ENCODE peak calls at places on chromosomes 13 and 19, in five cellular contexts. F is kidney epithelial cell; Y is T-helper 9 cell; A is stimulated activated CD4-positive, alpha-beta T cell treated with anti-CD3 and anti-CD28 coated beads, TNF-alpha, amount 100 ng/mL, for 24 hours; D is CD4-positive, alpha-beta T cell. S is an unnamed sample.

GRCh38 chr19:3380829-3381228 is 14.4 kb downstream of the NFIC start:
- DNase-seq in F (no peak), Y (no peak), A (no peak), D (no peak), S (no peak)

GRCh38 chr13:73967397-73968165 is 166.6 kb downstream of the KLF12 start:
- DNase-seq in F (no peak), Y (no peak), A (no peak), D (no peak), S (no peak)

GRCh38 chr19:42281175-42282035 is 12.4 kb downstream of the CIC start:
- DNase-seq in F (no peak), Y (no peak), A (no peak), D (no peak), S (peak; percentile 41)

GRCh38 chr19:13633109-13633508 is 126.8 kb upstream of the CACNA1A start:
- DNase-seq in F (no peak), Y (no peak), A (no peak), D (no peak), S (peak; percentile 79)

GRCh38 chr13:30856004-30856790 is 49.9 kb upstream of the MEDAG start:
- DNase-seq in F (no peak), Y (no peak), A (no peak), D (no peak), S (no peak)

GRCh38 chr13:111186305-111186930 is 71.3 kb downstream of the ARHGEF7 start:
- DNase-seq in F (no peak), Y (no peak), A (no peak), D (no peak), S (no peak)

GRCh38 chr13:102779426-102780159 is 6.0 kb upstream of the TEX30 start:
- DNase-seq in F (no peak), Y (no peak), A (no peak), D (no peak), S (no peak)

GRCh38 chr19:18254546-18255500 is 19.4 kb downstream of the IQCN start:
- DNase-seq in F (no peak), Y (no peak), A (no peak), D (no peak), S (no peak)

GRCh38 chr19:13781547-13781946 is 7.3 kb downstream of the C19orf53 start:
- DNase-seq in F (no peak), Y (no peak), A (no peak), D (no peak), S (peak; percentile 81)

GRCh38 chr13:34462843-34463242 is 479.2 kb upstream of the NBEA start:
- DNase-seq in F (peak; percentile 37), Y (no peak), A (no peak), D (no peak), S (peak; percentile 22)

GRCh38 chr19:13100031-13100588 is 2.5 kb downstream of the LYL1 start:
- DNase-seq in F (no peak), Y (no peak), A (peak; percentile 45), D (peak; percentile 46), S (no peak)

GRCh38 chr13:75787249-75787940 is 151.3 kb downstream of the LMO7 start:
- DNase-seq in F (no peak), Y (no peak), A (no peak), D (no peak), S (peak; percentile 79)

GRCh38 chr13:98488736-98489135 is 88.2 kb downstream of the STK24 start:
- DNase-seq in F (no peak), Y (no peak), A (no peak), D (no peak), S (no peak)

GRCh38 chr19:30107351-30107750 is 165.3 kb downstream of the URI1 start:
- DNase-seq in F (no peak), Y (no peak), A (no peak), D (no peak), S (no peak)

GRCh38 chr19:41993612-41994483 is at the start of gene ATP1A3:
- DNase-seq in F (no peak), Y (peak; percentile 41), A (no peak), D (peak; percentile 25), S (peak; percentile 21)

GRCh38 chr13:41746259-41746658 is 214.7 kb downstream of the VWA8 start:
- DNase-seq in F (peak; percentile 32), Y (no peak), A (no peak), D (no peak), S (peak; percentile 79)

GRCh38 chr13:20512042-20512683 is 13.5 kb downstream of the CRYL1 start:
- DNase-seq in F (no peak), Y (no peak), A (no peak), D (no peak), S (no peak)

GRCh38 chr13:44116562-44117315 is 237.0 kb downstream of the LACC1 start:
- DNase-seq in F (no peak), Y (no peak), A (no peak), D (no peak), S (peak; percentile 18)

GRCh38 chr13:48739346-48740037 is 85.8 kb downstream of the CYSLTR2 start:
- DNase-seq in F (no peak), Y (no peak), A (no peak), D (no peak), S (peak; percentile 47)

GRCh38 chr19:49421039-49421877 is 2.0 kb downstream of the PTH2 start:
- DNase-seq in F (no peak), Y (no peak), A (no peak), D (no peak), S (peak; percentile 17)

GRCh38 chr13:101985321-101985720 is 416.5 kb downstream of the FGF14 start:
- DNase-seq in F (no peak), Y (no peak), A (no peak), D (no peak), S (no peak)

GRCh38 chr13:74794147-74794546 is 659.9 kb upstream of the KLF12 start:
- DNase-seq in F (no peak), Y (no peak), A (no peak), D (no peak), S (no peak)

GRCh38 chr13:25978961-25979360 is 72.9 kb downstream of the SHISA2 start:
- DNase-seq in F (no peak), Y (no peak), A (no peak), D (no peak), S (no peak)

GRCh38 chr13:76637651-76638111 is 248.5 kb downstream of the KCTD12 start:
- DNase-seq in F (peak; percentile 9), Y (no peak), A (no peak), D (no peak), S (peak; percentile 1)

GRCh38 chr13:40446365-40446764 is 220.1 kb downstream of the FOXO1 start:
- DNase-seq in F (no peak), Y (no peak), A (no peak), D (no peak), S (no peak)

GRCh38 chr19:19354932-19355331 is 34.3 kb downstream of the MAU2 start:
- DNase-seq in F (no peak), Y (no peak), A (no peak), D (no peak), S (no peak)

GRCh38 chr19:49590071-49590970 is 661 bp upstream of the PRR12 start:
- DNase-seq in F (peak; percentile 91), Y (peak; percentile 92), A (peak; percentile 78), D (peak; percentile 87), S (peak; percentile 95)

GRCh38 chr19:31553844-31554215 is 204.6 kb upstream of the TSHZ3 start:
- DNase-seq in F (no peak), Y (no peak), A (no peak), D (no peak), S (no peak)

GRCh38 chr13:102784501-102784900 is 10.9 kb upstream of the TEX30 start:
- DNase-seq in F (no peak), Y (no peak), A (no peak), D (no peak), S (no peak)

GRCh38 chr13:34425307-34425949 is 516.6 kb upstream of the NBEA start:
- DNase-seq in F (no peak), Y (no peak), A (no peak), D (no peak), S (no peak)

GRCh38 chr19:8017808-8018207 is 12.4 kb upstream of the ELAVL1 start:
- DNase-seq in F (no peak), Y (peak; percentile 21), A (no peak), D (peak; percentile 37), S (no peak)

GRCh38 chr13:26247011-26247410 is 6.9 kb upstream of the CDK8 start:
- DNase-seq in F (no peak), Y (no peak), A (no peak), D (no peak), S (no peak)

GRCh38 chr13:94764576-94765321 is 52.4 kb upstream of the SOX21 start:
- DNase-seq in F (no peak), Y (no peak), A (no peak), D (no peak), S (no peak)

GRCh38 chr19:32345261-32346207 is at the start of gene ZNF507:
- DNase-seq in F (no peak), Y (peak; percentile 74), A (peak; percentile 75), D (peak; percentile 70), S (peak; percentile 58)

GRCh38 chr19:21569497-21569870 is 64.1 kb downstream of the ZNF429 start:
- DNase-seq in F (no peak), Y (peak; percentile 45), A (no peak), D (peak; percentile 7), S (no peak)